ENCODE peak calls at places on chromosomes 16 and 17, in eight cellular contexts. One of them, this sample, is unnamed.

GRCh38 chr17:43665038-43665386 is 3.3 kb upstream of the MEOX1 start:
- DNase-seq in ascending aorta: no peak
- DNase-seq in CD4-positive, CD25-positive, alpha-beta regulatory T cell: no peak
- DNase-seq in IMR-90: no peak
- DNase-seq in body of pancreas: no peak
- DNase-seq in CD4-positive, alpha-beta T cell: no peak
- DNase-seq in lung: no peak
- DNase-seq in tibial artery: no peak
- DNase-seq in this sample: no peak

GRCh38 chr17:39191750-39192510 is 5.5 kb downstream of the CACNB1 start:
- DNase-seq in ascending aorta: no peak
- DNase-seq in CD4-positive, CD25-positive, alpha-beta regulatory T cell: no peak
- DNase-seq in IMR-90: no peak
- DNase-seq in body of pancreas: no peak
- DNase-seq in CD4-positive, alpha-beta T cell: no peak
- DNase-seq in lung: no peak
- DNase-seq in tibial artery: no peak
- DNase-seq in this sample: no peak

GRCh38 chr16:29729116-29729521 is 16.7 kb downstream of the C16orf54 start:
- DNase-seq in ascending aorta: no peak
- DNase-seq in CD4-positive, CD25-positive, alpha-beta regulatory T cell: no peak
- DNase-seq in IMR-90: peak
- DNase-seq in body of pancreas: no peak
- DNase-seq in CD4-positive, alpha-beta T cell: no peak
- DNase-seq in lung: no peak
- DNase-seq in tibial artery: no peak
- DNase-seq in this sample: no peak

GRCh38 chr17:1649844-1650409 is at the start of gene RILP:
- DNase-seq in ascending aorta: no peak
- DNase-seq in CD4-positive, CD25-positive, alpha-beta regulatory T cell: no peak
- DNase-seq in IMR-90: no peak
- DNase-seq in body of pancreas: peak
- DNase-seq in CD4-positive, alpha-beta T cell: no peak
- DNase-seq in lung: peak
- DNase-seq in tibial artery: peak
- DNase-seq in this sample: peak

GRCh38 chr17:882827-883585 is 96.6 kb downstream of the NXN start:
- DNase-seq in ascending aorta: no peak
- DNase-seq in CD4-positive, CD25-positive, alpha-beta regulatory T cell: no peak
- DNase-seq in IMR-90: peak
- DNase-seq in body of pancreas: peak
- DNase-seq in CD4-positive, alpha-beta T cell: no peak
- DNase-seq in lung: no peak
- DNase-seq in tibial artery: peak
- DNase-seq in this sample: no peak

GRCh38 chr16:55214412-55214811 is 109.6 kb upstream of the IRX6 start:
- DNase-seq in ascending aorta: no peak
- DNase-seq in CD4-positive, CD25-positive, alpha-beta regulatory T cell: no peak
- DNase-seq in IMR-90: no peak
- DNase-seq in body of pancreas: no peak
- DNase-seq in CD4-positive, alpha-beta T cell: no peak
- DNase-seq in lung: no peak
- DNase-seq in tibial artery: no peak
- DNase-seq in this sample: no peak

GRCh38 chr17:42547698-42548069 is 5.0 kb upstream of the HSD17B1 start:
- DNase-seq in ascending aorta: no peak
- DNase-seq in CD4-positive, CD25-positive, alpha-beta regulatory T cell: no peak
- DNase-seq in IMR-90: no peak
- DNase-seq in body of pancreas: peak
- DNase-seq in CD4-positive, alpha-beta T cell: no peak
- DNase-seq in lung: no peak
- DNase-seq in tibial artery: no peak
- DNase-seq in this sample: no peak

GRCh38 chr16:17205279-17206139 is 265.3 kb downstream of the XYLT1 start:
- DNase-seq in ascending aorta: no peak
- DNase-seq in CD4-positive, CD25-positive, alpha-beta regulatory T cell: no peak
- DNase-seq in IMR-90: peak
- DNase-seq in body of pancreas: peak
- DNase-seq in CD4-positive, alpha-beta T cell: no peak
- DNase-seq in lung: no peak
- DNase-seq in tibial artery: no peak
- DNase-seq in this sample: no peak

GRCh38 chr17:64128787-64129514 is 993 bp downstream of the ERN1 start:
- DNase-seq in ascending aorta: no peak
- DNase-seq in CD4-positive, CD25-positive, alpha-beta regulatory T cell: no peak
- DNase-seq in IMR-90: no peak
- DNase-seq in body of pancreas: peak
- DNase-seq in CD4-positive, alpha-beta T cell: no peak
- DNase-seq in lung: no peak
- DNase-seq in tibial artery: peak
- DNase-seq in this sample: no peak

GRCh38 chr17:66564992-66565465 is 262.6 kb downstream of the PRKCA start:
- DNase-seq in ascending aorta: no peak
- DNase-seq in CD4-positive, CD25-positive, alpha-beta regulatory T cell: no peak
- DNase-seq in IMR-90: peak
- DNase-seq in body of pancreas: no peak
- DNase-seq in CD4-positive, alpha-beta T cell: no peak
- DNase-seq in lung: no peak
- DNase-seq in tibial artery: no peak
- DNase-seq in this sample: no peak

GRCh38 chr16:6684076-6684673 is 648.5 kb upstream of the RBFOX1 start:
- DNase-seq in ascending aorta: no peak
- DNase-seq in CD4-positive, CD25-positive, alpha-beta regulatory T cell: no peak
- DNase-seq in IMR-90: no peak
- DNase-seq in body of pancreas: peak
- DNase-seq in CD4-positive, alpha-beta T cell: no peak
- DNase-seq in lung: no peak
- DNase-seq in tibial artery: no peak
- DNase-seq in this sample: peak

GRCh38 chr16:53848277-53848942 is 144.5 kb downstream of the FTO start:
- DNase-seq in ascending aorta: no peak
- DNase-seq in CD4-positive, CD25-positive, alpha-beta regulatory T cell: no peak
- DNase-seq in IMR-90: no peak
- DNase-seq in body of pancreas: no peak
- DNase-seq in CD4-positive, alpha-beta T cell: no peak
- DNase-seq in lung: no peak
- DNase-seq in tibial artery: no peak
- DNase-seq in this sample: no peak

GRCh38 chr17:51607512-51607911 is 347.2 kb downstream of the UTP18 start:
- DNase-seq in ascending aorta: no peak
- DNase-seq in CD4-positive, CD25-positive, alpha-beta regulatory T cell: no peak
- DNase-seq in IMR-90: no peak
- DNase-seq in body of pancreas: no peak
- DNase-seq in CD4-positive, alpha-beta T cell: no peak
- DNase-seq in lung: no peak
- DNase-seq in tibial artery: no peak
- DNase-seq in this sample: no peak

GRCh38 chr17:75721463-75722011 is 278 bp downstream of the ITGB4 start:
- DNase-seq in ascending aorta: no peak
- DNase-seq in CD4-positive, CD25-positive, alpha-beta regulatory T cell: no peak
- DNase-seq in IMR-90: no peak
- DNase-seq in body of pancreas: peak
- DNase-seq in CD4-positive, alpha-beta T cell: no peak
- DNase-seq in lung: no peak
- DNase-seq in tibial artery: no peak
- DNase-seq in this sample: no peak
- H3K27ac ChIP-seq in ascending aorta: no peak
- H3K27ac ChIP-seq in CD4-positive, CD25-positive, alpha-beta regulatory T cell: no peak
- H3K27ac ChIP-seq in IMR-90: no peak
- H3K27ac ChIP-seq in body of pancreas: peak
- H3K27ac ChIP-seq in CD4-positive, alpha-beta T cell: no peak
- H3K27ac ChIP-seq in lung: peak
- H3K27ac ChIP-seq in tibial artery: no peak
- H3K27ac ChIP-seq in this sample: peak

DNA sequence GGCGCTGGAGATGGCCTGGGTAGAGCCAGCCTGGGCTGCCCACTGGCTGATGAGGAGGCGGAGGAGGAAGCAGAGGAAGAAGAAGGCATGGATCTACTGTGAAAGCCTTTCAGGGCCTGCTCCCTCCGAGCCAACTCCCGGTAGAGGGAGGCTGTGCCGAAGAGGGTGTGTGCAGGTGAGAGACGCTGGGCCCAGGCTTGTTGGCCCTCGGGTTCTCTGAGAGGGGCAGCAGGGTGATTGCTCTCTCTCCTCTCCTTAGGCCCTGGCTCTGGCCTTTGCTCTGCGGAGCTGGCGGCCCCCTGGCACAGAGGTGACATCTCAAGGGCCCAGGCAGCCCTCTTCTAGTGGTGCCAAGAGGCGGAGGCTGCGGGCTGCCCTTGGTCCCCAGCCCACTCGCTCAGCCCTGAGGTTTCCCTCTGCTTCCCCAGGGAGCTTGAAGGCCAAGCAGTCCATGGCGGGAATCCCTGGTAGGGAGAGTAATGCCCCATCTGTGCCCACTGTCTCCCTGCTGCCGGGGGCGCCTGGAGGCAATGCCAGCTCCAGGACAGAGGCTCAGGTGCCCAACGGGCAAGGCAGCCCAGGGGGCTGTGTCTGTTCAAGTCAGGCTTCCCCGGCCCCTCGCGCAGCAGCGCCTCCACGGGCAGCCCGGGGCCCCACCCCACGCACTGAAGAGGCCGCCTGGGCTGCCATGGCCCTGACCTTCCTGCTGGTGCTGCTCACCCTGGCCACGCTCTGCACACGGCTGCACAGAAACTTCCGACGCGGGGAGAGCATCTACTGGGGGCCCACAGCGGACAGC is 3.6 kb downstream of the TP53I13 start:
- DNase-seq in ascending aorta: no peak
- DNase-seq in CD4-positive, CD25-positive, alpha-beta regulatory T cell: no peak
- DNase-seq in IMR-90: no peak
- DNase-seq in body of pancreas: peak
- DNase-seq in CD4-positive, alpha-beta T cell: no peak
- DNase-seq in lung: no peak
- DNase-seq in tibial artery: no peak
- DNase-seq in this sample: no peak
- H3K27ac ChIP-seq in ascending aorta: peak
- H3K27ac ChIP-seq in CD4-positive, CD25-positive, alpha-beta regulatory T cell: no peak
- H3K27ac ChIP-seq in IMR-90: no peak
- H3K27ac ChIP-seq in body of pancreas: no peak
- H3K27ac ChIP-seq in CD4-positive, alpha-beta T cell: no peak
- H3K27ac ChIP-seq in lung: no peak
- H3K27ac ChIP-seq in tibial artery: peak
- H3K27ac ChIP-seq in this sample: peak

GRCh38 chr16:28157768-28158535 is 53.8 kb downstream of the XPO6 start:
- DNase-seq in ascending aorta: no peak
- DNase-seq in CD4-positive, CD25-positive, alpha-beta regulatory T cell: no peak
- DNase-seq in IMR-90: peak
- DNase-seq in body of pancreas: peak
- DNase-seq in CD4-positive, alpha-beta T cell: no peak
- DNase-seq in lung: no peak
- DNase-seq in tibial artery: no peak
- DNase-seq in this sample: no peak

GRCh38 chr16:28162326-28162877 is 49.4 kb downstream of the XPO6 start:
- DNase-seq in ascending aorta: no peak
- DNase-seq in CD4-positive, CD25-positive, alpha-beta regulatory T cell: no peak
- DNase-seq in IMR-90: no peak
- DNase-seq in body of pancreas: no peak
- DNase-seq in CD4-positive, alpha-beta T cell: no peak
- DNase-seq in lung: no peak
- DNase-seq in tibial artery: no peak
- DNase-seq in this sample: no peak

GRCh38 chr16:28163699-28164584 is 47.8 kb downstream of the XPO6 start:
- DNase-seq in ascending aorta: no peak
- DNase-seq in CD4-positive, CD25-positive, alpha-beta regulatory T cell: no peak
- DNase-seq in IMR-90: peak
- DNase-seq in body of pancreas: no peak
- DNase-seq in CD4-positive, alpha-beta T cell: no peak
- DNase-seq in lung: no peak
- DNase-seq in tibial artery: no peak
- DNase-seq in this sample: no peak

GRCh38 chr16:28165549-28166046 is 46.2 kb downstream of the XPO6 start:
- DNase-seq in ascending aorta: no peak
- DNase-seq in CD4-positive, CD25-positive, alpha-beta regulatory T cell: no peak
- DNase-seq in IMR-90: no peak
- DNase-seq in body of pancreas: no peak
- DNase-seq in CD4-positive, alpha-beta T cell: no peak
- DNase-seq in lung: no peak
- DNase-seq in tibial artery: no peak
- DNase-seq in this sample: no peak

GRCh38 chr16:28161626-28162025 is 50.1 kb downstream of the XPO6 start:
- DNase-seq in ascending aorta: no peak
- DNase-seq in CD4-positive, CD25-positive, alpha-beta regulatory T cell: no peak
- DNase-seq in IMR-90: no peak
- DNase-seq in body of pancreas: no peak
- DNase-seq in CD4-positive, alpha-beta T cell: no peak
- DNase-seq in lung: no peak
- DNase-seq in tibial artery: no peak
- DNase-seq in this sample: no peak
- H3K27ac ChIP-seq in ascending aorta: no peak
- H3K27ac ChIP-seq in CD4-positive, CD25-positive, alpha-beta regulatory T cell: peak
- H3K27ac ChIP-seq in IMR-90: no peak
- H3K27ac ChIP-seq in body of pancreas: no peak
- H3K27ac ChIP-seq in CD4-positive, alpha-beta T cell: no peak
- H3K27ac ChIP-seq in lung: no peak
- H3K27ac ChIP-seq in tibial artery: no peak
- H3K27ac ChIP-seq in this sample: no peak

GRCh38 chr17:45086346-45086745 is 25.2 kb downstream of the NMT1 start:
- DNase-seq in ascending aorta: no peak
- DNase-seq in CD4-positive, CD25-positive, alpha-beta regulatory T cell: no peak
- DNase-seq in IMR-90: no peak
- DNase-seq in body of pancreas: no peak
- DNase-seq in CD4-positive, alpha-beta T cell: no peak
- DNase-seq in lung: no peak
- DNase-seq in tibial artery: no peak
- DNase-seq in this sample: no peak

GRCh38 chr17:45087496-45087975 is 26.4 kb downstream of the NMT1 start:
- DNase-seq in ascending aorta: no peak
- DNase-seq in CD4-positive, CD25-positive, alpha-beta regulatory T cell: no peak
- DNase-seq in IMR-90: peak
- DNase-seq in body of pancreas: no peak
- DNase-seq in CD4-positive, alpha-beta T cell: no peak
- DNase-seq in lung: no peak
- DNase-seq in tibial artery: peak
- DNase-seq in this sample: no peak

GRCh38 chr17:45086865-45087495 is 25.9 kb downstream of the NMT1 start:
- DNase-seq in ascending aorta: no peak
- DNase-seq in CD4-positive, CD25-positive, alpha-beta regulatory T cell: no peak
- DNase-seq in IMR-90: no peak
- DNase-seq in body of pancreas: no peak
- DNase-seq in CD4-positive, alpha-beta T cell: no peak
- DNase-seq in lung: no peak
- DNase-seq in tibial artery: no peak
- DNase-seq in this sample: no peak

GRCh38 chr17:45088741-45089140 is 27.6 kb downstream of the NMT1 start:
- DNase-seq in ascending aorta: no peak
- DNase-seq in CD4-positive, CD25-positive, alpha-beta regulatory T cell: no peak
- DNase-seq in IMR-90: no peak
- DNase-seq in body of pancreas: no peak
- DNase-seq in CD4-positive, alpha-beta T cell: no peak
- DNase-seq in lung: no peak
- DNase-seq in tibial artery: no peak
- DNase-seq in this sample: no peak

DNA sequence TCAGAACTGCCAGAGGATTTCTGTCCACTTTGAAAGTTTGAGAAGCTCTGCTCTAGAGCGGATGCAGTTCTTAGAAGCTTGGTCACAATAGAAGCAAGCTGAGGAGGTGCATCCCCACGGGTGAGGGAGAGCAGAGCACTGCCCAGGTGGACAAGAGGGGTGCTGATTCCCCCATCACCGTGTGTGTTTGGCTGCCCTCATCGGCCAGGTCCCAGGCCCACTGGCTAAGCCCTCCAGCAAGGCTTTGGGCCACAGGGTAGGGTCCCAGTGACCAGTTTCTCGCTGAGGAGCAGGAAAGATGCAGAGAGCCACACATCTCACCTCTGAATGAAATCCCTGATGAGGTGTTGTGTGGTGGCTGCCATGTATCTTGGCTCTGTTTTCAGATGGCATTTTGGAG is 26.9 kb downstream of the NMT1 start:
- DNase-seq in ascending aorta: no peak
- DNase-seq in CD4-positive, CD25-positive, alpha-beta regulatory T cell: no peak
- DNase-seq in IMR-90: no peak
- DNase-seq in body of pancreas: no peak
- DNase-seq in CD4-positive, alpha-beta T cell: no peak
- DNase-seq in lung: no peak
- DNase-seq in tibial artery: no peak
- DNase-seq in this sample: no peak
- H3K27ac ChIP-seq in ascending aorta: peak
- H3K27ac ChIP-seq in CD4-positive, CD25-positive, alpha-beta regulatory T cell: no peak
- H3K27ac ChIP-seq in IMR-90: peak
- H3K27ac ChIP-seq in body of pancreas: no peak
- H3K27ac ChIP-seq in CD4-positive, alpha-beta T cell: no peak
- H3K27ac ChIP-seq in lung: peak
- H3K27ac ChIP-seq in tibial artery: peak
- H3K27ac ChIP-seq in this sample: peak

This sample was measured in caudate nucleus.